ENCODE peak calls at places on chromosome 6, in four cellular contexts. L is GM23248, M is fibroblast of mammary gland, H is ascending aorta. D is an unnamed sample.

GRCh38 chr6:77425216-77425615 is 38.1 kb downstream of the HTR1B start:
- DNase-seq in L (peak), M (peak), H (no peak), D (no peak)

GRCh38 chr6:88089708-88090107 is 42.1 kb downstream of the SPACA1 start:
- DNase-seq in L (no peak), M (no peak), H (no peak), D (no peak)

GRCh38 chr6:31157543-31158139 is at the start of gene CCHCR1:
- DNase-seq in L (peak), M (no peak), H (no peak), D (no peak)

GRCh38 chr6:90072501-90072900 is 178.2 kb downstream of the GJA10 start:
- DNase-seq in L (no peak), M (no peak), H (no peak), D (no peak)

GRCh38 chr6:160408528-160408927 is 60.4 kb downstream of the SLC22A3 start:
- DNase-seq in L (no peak), M (no peak), H (no peak), D (no peak)

GRCh38 chr6:158322724-158323560 is 10.7 kb downstream of the TULP4 start:
- DNase-seq in L (peak), M (peak), H (no peak), D (no peak)

GRCh38 chr6:54196905-54197304 is 85.7 kb downstream of the MLIP start:
- DNase-seq in L (no peak), M (no peak), H (no peak), D (no peak)

GRCh38 chr6:82270791-82271392 is 23.3 kb upstream of the IBTK start:
- DNase-seq in L (peak), M (peak), H (no peak), D (no peak)

GRCh38 chr6:142927904-142928303 is 17.1 kb downstream of the HIVEP2 start:
- DNase-seq in L (no peak), M (no peak), H (no peak), D (no peak)

GRCh38 chr6:13273931-13274706 is 54.2 kb downstream of the TBC1D7 start:
- DNase-seq in L (no peak), M (no peak), H (no peak), D (no peak)

GRCh38 chr6:117449549-117450439 is 24.1 kb upstream of the ROS1 start:
- DNase-seq in L (peak), M (peak), H (no peak), D (no peak)

GRCh38 chr6:44292661-44293365 is 20.3 kb downstream of the AARS2 start:
- DNase-seq in L (no peak), M (no peak), H (no peak), D (no peak)

GRCh38 chr6:53483423-53484353 is 61.2 kb downstream of the GCLC start:
- DNase-seq in L (peak), M (peak), H (no peak), D (no peak)

GRCh38 chr6:10884245-10884972 is 2.4 kb upstream of the SYCP2L start:
- DNase-seq in L (no peak), M (no peak), H (no peak), D (no peak)

GRCh38 chr6:33750244-33750991 is 3.7 kb upstream of the IP6K3 start:
- DNase-seq in L (peak), M (peak), H (no peak), D (no peak)

GRCh38 chr6:129510930-129511329 is 199.0 kb downstream of the ARHGAP18 start:
- DNase-seq in L (no peak), M (peak), H (no peak), D (no peak)
- H3K4me3 ChIP-seq in L (no peak), M (no peak), H (no peak), D (no peak)

DNA sequence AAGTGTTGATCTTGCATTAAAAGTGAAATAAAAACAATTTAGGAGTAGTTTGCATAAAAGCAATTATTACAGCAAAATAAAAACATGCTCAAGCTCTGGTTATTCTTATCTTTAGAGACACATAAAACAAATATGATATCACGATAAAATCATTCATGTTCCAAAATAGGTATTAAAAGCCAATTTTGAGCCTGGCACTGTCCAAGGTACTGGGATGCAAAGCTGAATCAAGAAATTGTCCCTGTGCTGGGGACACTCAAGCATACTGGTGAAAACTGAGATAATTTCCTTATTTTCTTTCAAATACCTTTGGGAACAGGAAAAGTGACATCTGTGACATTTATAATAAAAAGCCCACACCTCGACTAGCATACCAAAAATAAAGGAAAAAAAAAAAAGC is 926 bp upstream of the MTCL3 start:
- DNase-seq in L (peak), M (peak), H (no peak), D (no peak)
- H3K4me3 ChIP-seq in L (no peak), M (no peak), H (no peak), D (no peak)

DNA sequence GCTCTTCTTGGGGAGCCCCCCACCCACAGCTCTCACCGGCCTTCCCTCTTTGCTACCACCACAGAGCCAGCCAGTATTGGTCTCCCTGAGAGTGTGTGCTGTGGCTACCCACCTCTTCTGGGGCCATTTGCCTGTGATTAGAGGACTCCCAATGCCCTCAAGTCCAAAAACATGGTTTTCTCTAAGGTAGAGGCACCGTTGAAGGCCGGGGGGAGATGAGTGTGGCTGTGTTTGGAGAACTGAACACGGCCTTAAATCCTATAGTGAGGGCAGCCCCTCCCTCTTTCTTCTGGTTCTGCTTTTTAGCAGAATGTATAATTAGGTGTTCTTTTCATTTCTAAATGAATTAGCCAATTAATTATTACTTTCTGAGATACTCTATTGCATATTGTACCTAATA is 2.5 kb downstream of the CCR6 start:
- DNase-seq in L (no peak), M (no peak), H (no peak), D (no peak)
- H3K4me3 ChIP-seq in L (no peak), M (no peak), H (no peak), D (no peak)

GRCh38 chr6:129314575-129314974 is 395.4 kb downstream of the ARHGAP18 start:
- DNase-seq in L (no peak), M (no peak), H (no peak), D (no peak)
- H3K4me3 ChIP-seq in L (no peak), M (no peak), H (no peak), D (no peak)

DNA sequence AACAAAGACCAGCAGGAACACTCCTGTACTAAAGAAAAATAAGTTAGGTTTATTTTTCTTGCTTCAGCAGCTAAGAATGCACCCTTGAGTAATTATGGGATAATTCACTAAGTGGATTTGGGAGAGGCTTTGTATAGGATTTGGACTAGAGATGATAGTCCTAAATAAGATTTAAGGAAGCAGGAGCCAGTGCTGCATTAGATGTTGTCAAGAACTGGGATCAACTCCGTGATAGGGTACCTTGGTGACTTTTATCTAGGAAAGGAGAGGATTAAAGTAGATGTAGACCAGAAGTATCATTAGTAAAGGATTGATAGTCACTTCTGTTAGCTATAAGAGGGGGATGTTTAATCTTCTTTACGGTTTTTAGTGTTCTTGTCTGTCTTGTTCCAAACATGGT is 4.1 kb upstream of the C6orf141 start:
- DNase-seq in L (no peak), M (no peak), H (no peak), D (no peak)
- H3K4me3 ChIP-seq in L (no peak), M (no peak), H (no peak), D (no peak)

DNA sequence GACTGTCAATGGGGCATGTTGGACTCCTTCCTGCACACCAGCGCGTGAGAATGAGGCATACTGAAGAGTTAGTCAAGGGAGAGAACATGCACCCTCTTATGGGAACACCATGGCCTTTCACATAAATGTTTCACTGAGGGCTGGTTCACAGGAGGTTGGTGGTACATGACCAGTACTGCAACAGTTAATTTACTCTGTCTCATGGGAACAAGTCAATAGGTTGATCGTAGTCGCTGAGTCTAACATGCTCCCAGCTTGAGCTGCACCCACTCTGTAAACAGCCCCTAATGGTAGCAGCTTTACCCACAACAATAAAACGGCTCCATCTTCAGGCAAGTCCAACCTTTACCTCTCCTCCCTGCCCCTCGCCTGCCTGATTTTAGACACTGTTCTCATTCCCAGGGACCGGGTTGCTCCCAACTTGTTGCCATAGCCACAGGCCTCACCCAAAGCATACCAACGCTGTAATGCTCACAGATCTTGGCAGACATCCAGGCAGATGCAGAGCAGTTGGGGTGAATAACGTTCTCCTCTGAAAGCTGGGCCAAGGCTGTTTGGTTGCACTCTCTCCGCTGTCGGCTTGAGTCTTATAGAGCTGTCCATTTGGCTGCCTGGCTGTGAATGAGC is 111.3 kb downstream of the LY86 start:
- DNase-seq in L (peak), M (peak), H (no peak), D (peak)
- H3K4me3 ChIP-seq in L (peak), M (no peak), H (no peak), D (no peak)

GRCh38 chr6:41640436-41640835 is 2.2 kb downstream of the MDFI start:
- DNase-seq in L (no peak), M (no peak), H (no peak), D (no peak)
- H3K4me3 ChIP-seq in L (no peak), M (no peak), H (no peak), D (no peak)

DNA sequence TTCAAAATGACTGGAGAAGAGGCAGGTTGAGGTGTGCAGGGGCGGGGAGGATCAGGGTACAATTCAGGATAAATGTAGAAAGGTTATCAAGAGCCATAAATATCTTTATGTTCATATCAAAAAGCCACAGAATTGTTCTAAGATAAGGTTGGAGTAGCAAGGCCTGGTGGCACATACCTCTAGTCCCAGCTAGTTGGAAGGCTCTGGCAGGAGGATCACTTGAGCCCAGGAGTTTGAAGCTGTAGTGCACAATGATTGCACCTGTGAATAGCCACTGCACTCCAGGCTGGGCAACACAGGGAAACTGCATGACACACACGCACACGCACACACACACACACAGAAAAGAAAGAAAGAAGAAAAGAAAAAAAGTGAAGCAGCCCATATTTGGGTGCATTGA is 194.8 kb downstream of the GRIK2 start:
- DNase-seq in L (no peak), M (no peak), H (no peak), D (no peak)
- H3K4me3 ChIP-seq in L (no peak), M (no peak), H (no peak), D (no peak)

DNA sequence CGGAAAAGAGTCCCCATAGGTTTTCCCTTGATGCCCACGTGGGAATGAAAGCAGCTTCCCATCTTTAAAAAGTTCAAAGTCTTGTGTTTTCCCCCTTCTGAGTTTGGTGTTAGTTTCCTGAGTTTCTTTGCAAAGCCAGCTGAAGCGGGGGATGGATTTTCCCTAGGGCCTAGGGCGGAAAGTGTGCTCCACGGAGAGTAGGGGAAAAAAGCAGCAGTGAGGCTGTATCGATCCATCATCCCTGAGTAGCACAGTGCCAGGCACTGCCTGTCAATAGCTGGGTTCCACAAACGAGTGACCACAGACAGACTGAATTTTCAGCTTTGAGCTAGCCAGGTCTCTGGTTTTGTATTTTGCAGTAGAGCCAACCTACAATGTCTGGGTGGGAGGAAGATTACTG is 1.4 kb downstream of the DAAM2 start:
- DNase-seq in L (no peak), M (no peak), H (no peak), D (no peak)
- H3K4me3 ChIP-seq in L (peak), M (peak), H (peak), D (peak)

DNA sequence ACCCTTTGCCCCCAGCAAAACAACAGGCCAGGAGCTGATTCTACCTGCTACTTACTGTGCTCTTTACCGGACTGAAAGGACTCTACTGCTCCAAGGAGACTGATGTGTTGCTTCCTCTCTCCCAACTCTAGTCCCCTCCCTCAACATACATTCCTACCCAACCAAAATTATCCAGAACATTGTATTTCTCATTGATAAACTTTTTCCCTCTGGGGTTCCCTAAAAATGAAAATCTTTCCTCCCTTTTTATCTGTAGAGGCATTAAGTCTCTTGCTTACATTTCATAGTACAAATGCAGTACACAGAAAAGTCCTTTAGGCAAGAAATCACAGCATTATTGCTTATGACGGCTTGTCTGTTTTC is 940 bp upstream of the HS3ST5 start:
- DNase-seq in L (no peak), M (no peak), H (no peak), D (no peak)
- H3K4me3 ChIP-seq in L (no peak), M (no peak), H (peak), D (no peak)

D was measured in AG04449.